ENCODE peak calls at places on chromosomes 6 and 20, in six cellular contexts. E, K, D, G, I and C are unnamed samples.

GRCh38 chr20:48521121-48521520 is 306.7 kb downstream of the PREX1 start:
- DNase-seq in E (no peak), K (no peak), D (no peak), G (no peak), I (no peak), C (no peak)

GRCh38 chr6:168101201-168102092 is 22.4 kb upstream of the FRMD1 start:
- DNase-seq in E (no peak), K (peak; percentile 53), D (no peak), G (no peak), I (no peak), C (no peak)

GRCh38 chr6:13234130-13234529 is 94.2 kb downstream of the TBC1D7 start:
- DNase-seq in E (no peak), K (no peak), D (no peak), G (no peak), I (no peak), C (no peak)

GRCh38 chr6:43833223-43833995 is 63.4 kb downstream of the VEGFA start:
- DNase-seq in E (no peak), K (no peak), D (no peak), G (no peak), I (no peak), C (no peak)

GRCh38 chr6:47106216-47106615 is 64.1 kb upstream of the ADGRF1 start:
- DNase-seq in E (no peak), K (no peak), D (no peak), G (no peak), I (no peak), C (no peak)

GRCh38 chr6:4280721-4281120 is 145.3 kb upstream of the ECI2 start:
- DNase-seq in E (peak; percentile 51), K (no peak), D (no peak), G (no peak), I (no peak), C (no peak)

GRCh38 chr6:154302111-154302752 is 54.4 kb downstream of the IPCEF1 start:
- DNase-seq in E (no peak), K (no peak), D (no peak), G (no peak), I (peak; percentile 98), C (no peak)

GRCh38 chr20:62045529-62046277 is 20.0 kb downstream of the TAF4 start:
- DNase-seq in E (no peak), K (no peak), D (no peak), G (no peak), I (no peak), C (no peak)

GRCh38 chr20:16865406-16865805 is 117.2 kb downstream of the OTOR start:
- DNase-seq in E (no peak), K (no peak), D (no peak), G (no peak), I (no peak), C (no peak)

GRCh38 chr6:122831511-122831910 is 42.5 kb downstream of the SMPDL3A start:
- DNase-seq in E (no peak), K (no peak), D (no peak), G (no peak), I (no peak), C (no peak)

GRCh38 chr6:1678201-1678600 is 68.5 kb downstream of the FOXC1 start:
- DNase-seq in E (no peak), K (no peak), D (no peak), G (no peak), I (no peak), C (no peak)

GRCh38 chr20:47360489-47361267 is 4.2 kb upstream of the ZMYND8 start:
- DNase-seq in E (peak; percentile 71), K (peak; percentile 85), D (no peak), G (peak; percentile 96), I (peak; percentile 80), C (no peak)

GRCh38 chr20:46651091-46651962 is at the start of gene SLC13A3:
- DNase-seq in E (no peak), K (no peak), D (no peak), G (no peak), I (no peak), C (no peak)

GRCh38 chr20:52895662-52896061 is 76.5 kb upstream of the TSHZ2 start:
- DNase-seq in E (no peak), K (no peak), D (no peak), G (no peak), I (no peak), C (no peak)

GRCh38 chr6:90319044-90319443 is 22.4 kb upstream of the BACH2 start:
- DNase-seq in E (no peak), K (no peak), D (no peak), G (peak; percentile 62), I (no peak), C (no peak)

GRCh38 chr6:135503703-135504475 is 6.3 kb upstream of the AHI1 start:
- DNase-seq in E (no peak), K (no peak), D (no peak), G (no peak), I (no peak), C (no peak)

GRCh38 chr20:18416478-18416877 is 50.4 kb downstream of the DZANK1 start:
- DNase-seq in E (no peak), K (no peak), D (no peak), G (no peak), I (no peak), C (no peak)

GRCh38 chr20:54203281-54203680 is 4.6 kb upstream of the PFDN4 start:
- DNase-seq in E (no peak), K (no peak), D (no peak), G (peak; percentile 8), I (peak; percentile 38), C (no peak)

GRCh38 chr6:3467996-3468395 is 11.1 kb upstream of the SLC22A23 start:
- DNase-seq in E (no peak), K (no peak), D (no peak), G (no peak), I (no peak), C (no peak)

GRCh38 chr20:34943808-34944568 is 11.6 kb downstream of the GSS start:
- DNase-seq in E (peak; percentile 53), K (no peak), D (no peak), G (no peak), I (no peak), C (no peak)

GRCh38 chr6:11277275-11278206 is 45.1 kb upstream of the NEDD9 start:
- DNase-seq in E (peak; percentile 73), K (no peak), D (peak; percentile 7), G (no peak), I (no peak), C (peak; percentile 27)